ENCODE peak calls at places on chromosome 13, in nine cellular contexts. R is AG09309; C is B cell; I is neural progenitor cell; Q is endodermal cell; J is cardiac fibroblast; V is NB4; H is AG04449; W is CD8-positive, alpha-beta T cell. D is an unnamed sample.

GRCh38 chr13:28532226-28533048 is 37.5 kb upstream of the FLT1 start:
- DNase-seq in R (no peak), C (peak), I (peak), Q (peak), J (peak), V (no peak), H (no peak), W (no peak), D (peak)

GRCh38 chr13:44293908-44294735 is 79.5 kb upstream of the SERP2 start:
- DNase-seq in R (no peak), C (no peak), I (no peak), Q (no peak), J (peak), V (peak), H (no peak), W (no peak), D (no peak)

GRCh38 chr13:41352935-41353801 is 42.1 kb downstream of the NAA16 start:
- DNase-seq in R (no peak), C (peak), I (peak), Q (peak), J (peak), V (peak), H (no peak), W (peak), D (peak)

GRCh38 chr13:95494082-95494681 is 58.3 kb upstream of the CLDN10 start:
- DNase-seq in R (peak), C (peak), I (peak), Q (no peak), J (peak), V (peak), H (no peak), W (no peak), D (peak)

GRCh38 chr13:50456111-50456510 is 387.4 kb downstream of the DLEU7 start:
- DNase-seq in R (no peak), C (no peak), I (no peak), Q (no peak), J (no peak), V (no peak), H (no peak), W (no peak), D (no peak)

GRCh38 chr13:79775830-79776229 is 294.9 kb downstream of the NDFIP2 start:
- DNase-seq in R (peak), C (peak), I (peak), Q (peak), J (peak), V (peak), H (no peak), W (no peak), D (peak)

GRCh38 chr13:21537105-21537504 is 66.9 kb downstream of the MICU2 start:
- DNase-seq in R (no peak), C (no peak), I (no peak), Q (no peak), J (peak), V (peak), H (no peak), W (no peak), D (no peak)

GRCh38 chr13:46575321-46575721 is 22.4 kb downstream of the LRCH1 start:
- DNase-seq in R (no peak), C (no peak), I (no peak), Q (no peak), J (peak), V (no peak), H (no peak), W (no peak), D (peak)

GRCh38 chr13:77113496-77113895 is 86.5 kb upstream of the FBXL3 start:
- DNase-seq in R (no peak), C (no peak), I (no peak), Q (no peak), J (peak), V (no peak), H (no peak), W (no peak), D (no peak)

GRCh38 chr13:32731576-32731975 is 145.3 kb downstream of the PDS5B start:
- DNase-seq in R (no peak), C (no peak), I (no peak), Q (no peak), J (peak), V (no peak), H (no peak), W (no peak), D (no peak)

DNA sequence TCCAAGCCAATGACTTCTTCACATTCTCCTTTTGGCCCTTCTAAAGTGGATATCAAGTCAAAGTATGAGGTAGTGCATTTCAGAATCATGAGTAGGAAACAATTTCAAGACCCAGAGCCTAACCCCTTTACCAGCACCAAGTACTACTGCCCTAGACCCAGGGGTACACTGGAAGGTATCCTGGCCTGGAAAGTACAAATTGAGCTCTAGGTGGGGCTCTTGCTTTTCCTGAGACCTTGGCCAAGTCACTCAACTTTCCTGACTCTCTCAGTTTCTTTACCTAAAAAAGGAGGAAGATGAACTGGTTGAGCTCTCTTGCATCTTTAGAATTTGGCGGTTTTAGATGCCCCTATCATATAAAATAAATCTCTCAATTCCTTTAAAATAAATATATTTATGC is 204.7 kb downstream of the FGF14 start:
- DNase-seq in R (no peak), C (no peak), I (peak), Q (peak), J (peak), V (peak), H (no peak), W (no peak), D (no peak)
- TF ChIP-seq CTCF in R (no peak), C (no peak), I (peak), Q (peak), J (peak), V (no peak), H (no peak), W (no peak), D (no peak)

DNA sequence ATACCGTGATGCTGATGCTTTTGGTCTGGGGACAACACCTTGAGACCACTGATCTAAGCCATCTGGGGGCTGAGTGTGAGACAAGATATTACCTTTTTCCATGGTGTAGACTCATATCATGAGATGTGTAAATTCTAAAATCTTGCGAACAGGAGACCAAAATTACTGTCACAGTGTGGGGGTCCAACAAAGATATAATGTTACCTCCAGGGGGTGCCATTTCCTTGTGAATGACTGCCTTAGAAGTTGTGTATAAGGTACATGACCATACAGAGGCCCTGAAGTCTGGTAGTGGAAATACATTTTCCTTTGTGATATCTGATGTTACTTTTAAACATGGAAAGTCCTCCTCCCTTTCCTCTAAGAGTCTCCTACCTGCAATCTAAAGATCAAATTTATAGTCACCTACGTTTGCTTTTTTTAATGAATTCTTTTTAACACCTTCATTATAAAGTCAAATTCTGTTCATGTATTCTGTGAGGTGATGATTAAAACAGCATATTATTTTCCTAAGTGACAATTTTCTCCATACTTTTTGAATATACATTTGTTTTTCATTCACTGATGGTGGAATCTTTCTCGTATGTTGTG is 113.5 kb downstream of the RFC3 start:
- DNase-seq in R (peak), C (no peak), I (peak), Q (peak), J (peak), V (peak), H (no peak), W (no peak), D (no peak)
- TF ChIP-seq CTCF in R (peak), C (peak), I (peak), Q (peak), J (peak), V (peak), H (peak), W (no peak), D (no peak)

GRCh38 chr13:48426052-48426451 is 13.1 kb upstream of the LPAR6 start:
- DNase-seq in R (no peak), C (no peak), I (no peak), Q (no peak), J (no peak), V (no peak), H (no peak), W (no peak), D (no peak)
- TF ChIP-seq CTCF in R (no peak), C (no peak), I (no peak), Q (no peak), J (no peak), V (no peak), H (no peak), W (no peak), D (no peak)

GRCh38 chr13:71977028-71977427 is 110.0 kb upstream of the DACH1 start:
- DNase-seq in R (no peak), C (no peak), I (no peak), Q (no peak), J (no peak), V (no peak), H (no peak), W (no peak), D (no peak)

GRCh38 chr13:71979616-71980015 is 112.6 kb upstream of the DACH1 start:
- DNase-seq in R (no peak), C (no peak), I (peak), Q (peak), J (no peak), V (peak), H (no peak), W (no peak), D (no peak)
- TF ChIP-seq CTCF in R (no peak), C (no peak), I (peak), Q (peak), J (no peak), V (peak), H (no peak), W (no peak), D (peak)

GRCh38 chr13:114024603-114025431 is 50.9 kb upstream of the C13orf46 start:
- DNase-seq in R (no peak), C (peak), I (no peak), Q (no peak), J (no peak), V (no peak), H (no peak), W (no peak), D (peak)

GRCh38 chr13:114026128-114026880 is 52.4 kb upstream of the C13orf46 start:
- DNase-seq in R (no peak), C (no peak), I (no peak), Q (no peak), J (no peak), V (no peak), H (no peak), W (no peak), D (no peak)

GRCh38 chr13:114027046-114027760 is 53.3 kb upstream of the C13orf46 start:
- DNase-seq in R (no peak), C (no peak), I (no peak), Q (no peak), J (peak), V (no peak), H (no peak), W (no peak), D (no peak)

GRCh38 chr13:114023716-114024602 is 50.1 kb upstream of the C13orf46 start:
- DNase-seq in R (no peak), C (no peak), I (no peak), Q (no peak), J (no peak), V (no peak), H (no peak), W (no peak), D (no peak)

GRCh38 chr13:114025432-114026127 is 51.7 kb upstream of the C13orf46 start:
- DNase-seq in R (no peak), C (no peak), I (peak), Q (no peak), J (peak), V (peak), H (no peak), W (no peak), D (no peak)
- TF ChIP-seq CTCF in R (peak), C (no peak), I (no peak), Q (no peak), J (no peak), V (no peak), H (peak), W (no peak), D (no peak)